ENCODE peak calls at places on chromosomes 12 and 14, in seven cellular contexts. M, Y, K, I, B, S and J are unnamed samples.

GRCh38 chr12:43740511-43741100 is 18.0 kb downstream of the PUS7L start:
- DNase-seq in S (no peak), I (no peak), Y (no peak), B (no peak), M (no peak), K (no peak), J (no peak)

GRCh38 chr14:104867371-104868059 is 2.4 kb downstream of the CEP170B start:
- DNase-seq in I (no peak), Y (no peak), K (no peak), M (no peak), B (no peak), S (peak; percentile 52), J (no peak)

GRCh38 chr12:103175625-103176024 is 218.2 kb downstream of the ASCL1 start:
- DNase-seq in M (no peak), I (no peak), Y (no peak), K (no peak), B (no peak), S (no peak), J (no peak)

GRCh38 chr12:50620050-50620974 is 115.5 kb downstream of the DIP2B start:
- DNase-seq in M (no peak), K (no peak), I (no peak), B (peak; percentile 84), S (no peak), Y (no peak), J (no peak)

GRCh38 chr14:22358726-22359125 is 230.3 kb downstream of the DAD1 start:
- DNase-seq in K (no peak), B (no peak), S (no peak), I (no peak), Y (no peak), M (no peak), J (no peak)

GRCh38 chr12:130977046-130977758 is 23.5 kb downstream of the ADGRD1 start:
- DNase-seq in M (no peak), S (no peak), I (no peak), K (no peak), Y (no peak), B (no peak), J (no peak)

GRCh38 chr14:100147691-100148464 is 11.6 kb downstream of the DEGS2 start:
- DNase-seq in S (no peak), B (no peak), I (no peak), M (no peak), Y (no peak), K (no peak), J (peak; percentile 30)

GRCh38 chr12:27610380-27610779 is 85.9 kb upstream of the REP15 start:
- DNase-seq in I (no peak), B (peak; percentile 60), Y (no peak), S (no peak), M (no peak), K (no peak), J (no peak)